ENCODE peak calls at places on chromosomes 5 and 9, in nine cellular contexts. N, Z, Q, H, S, D, U, A and L are unnamed samples.

GRCh38 chr5:157470616-157471015 is 10.6 kb downstream of the NIPAL4 start:
- DNase-seq in D (no peak), Z (no peak), H (no peak), Q (no peak), N (no peak), U (no peak), S (no peak), A (no peak), L (no peak)

GRCh38 chr9:21993893-21994525 is at the start of gene CDKN2A:
- DNase-seq in N (no peak), Z (peak; percentile 60), H (peak; percentile 50), A (no peak), Q (peak; percentile 55), D (no peak), S (peak; percentile 62), U (peak; percentile 75), L (no peak)

GRCh38 chr5:10724799-10725507 is 36.1 kb downstream of the DAP start:
- DNase-seq in A (no peak), H (no peak), S (no peak), N (no peak), Q (no peak), U (peak; percentile 62), D (peak; percentile 55), Z (peak; percentile 84), L (peak; percentile 80)

GRCh38 chr5:150181035-150181434 is 8.8 kb upstream of the SLC6A7 start:
- DNase-seq in H (no peak), N (no peak), U (no peak), A (no peak), S (no peak), Z (peak; percentile 76), Q (no peak), D (no peak), L (peak; percentile 35)

GRCh38 chr9:128781186-128782070 is 5.6 kb upstream of the TBC1D13 start:
- DNase-seq in Z (no peak), N (peak; percentile 38), U (no peak), S (no peak), D (no peak), Q (no peak), A (no peak), H (no peak), L (no peak)

GRCh38 chr5:57863661-57864060 is 381.1 kb upstream of the ACTBL2 start:
- DNase-seq in N (no peak), Z (no peak), S (no peak), Q (no peak), U (no peak), A (no peak), D (no peak), H (no peak), L (peak; percentile 79)

GRCh38 chr9:33524431-33524947 is 438 bp downstream of the ANKRD18B start:
- DNase-seq in S (peak; percentile 41), D (no peak), N (no peak), Z (no peak), H (no peak), A (no peak), U (no peak), Q (peak; percentile 34), L (no peak)

GRCh38 chr9:115098226-115098965 is 19.6 kb downstream of the TNC start:
- DNase-seq in N (no peak), S (no peak), D (no peak), Z (no peak), Q (no peak), A (no peak), U (no peak), H (no peak), L (no peak)